ENCODE peak calls at places on chromosomes 16 and 17, in nine cellular contexts. Q is left ventricle myocardium inferior; T is ELF-1; A is SIG-M5; U is activated naive CD8-positive, alpha-beta T cell treated with anti-CD3 and anti-CD28 coated beads, Interleukin-2, amount 50 U/mL, for 24 hours; Y is midbrain; K is endothelial cell; D is cardiac septum; C is stimulated activated CD8-positive, alpha-beta memory T cell treated with anti-CD3 and anti-CD28 coated beads, Interleukin-2, amount 100 ng/mL, for 1 hour. Z is an unnamed sample.

GRCh38 chr16:68707341-68708152 is 29.5 kb upstream of the CDH1 start:
- DNase-seq in Q (peak), T (peak), A (no peak), U (no peak), Y (no peak), K (peak), D (no peak), C (no peak), Z (no peak)

GRCh38 chr17:10932938-10933337 is 95.1 kb upstream of the PIRT start:
- DNase-seq in Q (no peak), T (no peak), A (no peak), U (no peak), Y (no peak), K (no peak), D (no peak), C (no peak), Z (no peak)

GRCh38 chr16:23408242-23409201 is 44.5 kb downstream of the COG7 start:
- DNase-seq in Q (peak), T (peak), A (no peak), U (no peak), Y (peak), K (no peak), D (no peak), C (no peak), Z (no peak)

GRCh38 chr16:16148755-16149154 is 74.5 kb downstream of the ABCC6 start:
- DNase-seq in Q (no peak), T (peak), A (no peak), U (no peak), Y (no peak), K (no peak), D (no peak), C (no peak), Z (no peak)

GRCh38 chr17:10069301-10069700 is 129.1 kb downstream of the GAS7 start:
- DNase-seq in Q (peak), T (no peak), A (no peak), U (no peak), Y (no peak), K (no peak), D (peak), C (no peak), Z (no peak)

GRCh38 chr16:56950881-56951771 is 10.6 kb upstream of the CETP start:
- DNase-seq in Q (peak), T (peak), A (peak), U (peak), Y (no peak), K (peak), D (no peak), C (peak), Z (no peak)

GRCh38 chr16:85328665-85329058 is 216.4 kb upstream of the CIBAR2 start:
- DNase-seq in Q (no peak), T (peak), A (no peak), U (no peak), Y (no peak), K (peak), D (no peak), C (no peak), Z (no peak)

GRCh38 chr17:10646393-10646990 is 10.6 kb downstream of the MYH3 start:
- DNase-seq in Q (peak), T (peak), A (no peak), U (peak), Y (peak), K (peak), D (peak), C (peak), Z (peak)

GRCh38 chr17:50161911-50162288 is 3.9 kb upstream of the SGCA start:
- DNase-seq in Q (no peak), T (no peak), A (no peak), U (no peak), Y (no peak), K (no peak), D (no peak), C (no peak), Z (no peak)